ENCODE peak calls at places on chromosomes 2 and 18, in five cellular contexts. E is A549, P is body of pancreas, Q is OCI-LY7, R is lower lobe of right lung. U is an unnamed sample.

GRCh38 chr2:64371727-64372126 is 82.2 kb upstream of the LGALSL start:
- DNase-seq in E (no peak), P (no peak), Q (no peak), R (no peak), U (no peak)

GRCh38 chr2:7452110-7452851 is 535.1 kb downstream of the RNF144A start:
- DNase-seq in E (no peak), P (no peak), Q (no peak), R (no peak), U (no peak)

GRCh38 chr2:136381722-136382633 is 264.0 kb upstream of the CXCR4 start:
- DNase-seq in E (no peak), P (no peak), Q (peak; percentile 96), R (peak; percentile 54), U (no peak)

GRCh38 chr2:60507211-60507810 is 46.1 kb downstream of the BCL11A start:
- DNase-seq in E (no peak), P (peak; percentile 30), Q (peak; percentile 67), R (no peak), U (no peak)

GRCh38 chr18:58827886-58828285 is 36.8 kb upstream of the ZNF532 start:
- DNase-seq in E (no peak), P (no peak), Q (no peak), R (no peak), U (no peak)

GRCh38 chr18:37188016-37188791 is 359.3 kb downstream of the KIAA1328 start:
- DNase-seq in E (no peak), P (no peak), Q (no peak), R (no peak), U (no peak)

GRCh38 chr2:64273524-64274398 is 129.5 kb upstream of the PELI1 start:
- DNase-seq in E (no peak), P (peak; percentile 32), Q (no peak), R (no peak), U (peak; percentile 76)

GRCh38 chr18:9079863-9080528 is 22.5 kb upstream of the NDUFV2 start:
- DNase-seq in E (no peak), P (no peak), Q (no peak), R (no peak), U (no peak)

GRCh38 chr2:30208453-30208852 is 22.9 kb upstream of the LBH start:
- DNase-seq in E (peak; percentile 44), P (peak; percentile 71), Q (peak; percentile 62), R (no peak), U (peak; percentile 43)

GRCh38 chr2:50722828-50723227 is 309.1 kb downstream of the NRXN1 start:
- DNase-seq in E (no peak), P (no peak), Q (no peak), R (no peak), U (no peak)

GRCh38 chr2:105857076-105857740 is 112.5 kb downstream of the NCK2 start:
- DNase-seq in E (no peak), P (no peak), Q (no peak), R (no peak), U (no peak)

GRCh38 chr2:31219131-31219969 is 2.0 kb upstream of the CAPN14 start:
- DNase-seq in E (no peak), P (no peak), Q (peak; percentile 88), R (no peak), U (no peak)

GRCh38 chr2:195861821-195862220 is 204.8 kb downstream of the SLC39A10 start:
- DNase-seq in E (no peak), P (no peak), Q (no peak), R (no peak), U (no peak)

GRCh38 chr18:76488190-76488589 is 6.9 kb downstream of the ZNF516 start:
- DNase-seq in E (no peak), P (no peak), Q (no peak), R (no peak), U (no peak)

GRCh38 chr2:127606594-127607398 is 39.2 kb upstream of the GPR17 start:
- DNase-seq in E (no peak), P (no peak), Q (no peak), R (peak; percentile 23), U (no peak)

GRCh38 chr2:233966388-233966787 is 49.2 kb downstream of the TRPM8 start:
- DNase-seq in E (no peak), P (no peak), Q (no peak), R (no peak), U (no peak)

GRCh38 chr2:85914916-85915315 is 26.1 kb upstream of the ST3GAL5 start:
- DNase-seq in E (no peak), P (no peak), Q (no peak), R (no peak), U (no peak)

GRCh38 chr2:42888321-42888720 is 95.9 kb upstream of the HAAO start:
- DNase-seq in E (no peak), P (no peak), Q (no peak), R (no peak), U (no peak)

GRCh38 chr2:136077138-136077537 is 40.8 kb downstream of the CXCR4 start:
- DNase-seq in E (no peak), P (no peak), Q (no peak), R (no peak), U (no peak)

GRCh38 chr2:85368921-85369320 is 14.4 kb downstream of the ELMOD3 start:
- DNase-seq in E (no peak), P (no peak), Q (no peak), R (no peak), U (no peak)

GRCh38 chr2:55779459-55780421 is 86.1 kb upstream of the PNPT1 start:
- DNase-seq in E (peak; percentile 72), P (no peak), Q (no peak), R (no peak), U (peak; percentile 78)

GRCh38 chr18:51300912-51301311 is 103.4 kb upstream of the MEX3C start:
- DNase-seq in E (no peak), P (no peak), Q (no peak), R (no peak), U (no peak)

GRCh38 chr2:224882291-224883171 is 159.7 kb downstream of the DOCK10 start:
- DNase-seq in E (peak; percentile 31), P (no peak), Q (no peak), R (no peak), U (peak; percentile 73)

GRCh38 chr2:70712916-70713315 is 55.1 kb downstream of the ADD2 start:
- DNase-seq in E (no peak), P (no peak), Q (no peak), R (no peak), U (no peak)

GRCh38 chr2:121058852-121059558 is 226.0 kb downstream of the TFCP2L1 start:
- DNase-seq in E (no peak), P (peak; percentile 37), Q (no peak), R (no peak), U (no peak)

GRCh38 chr2:6846967-6847695 is 18.6 kb downstream of the CMPK2 start:
- DNase-seq in E (no peak), P (no peak), Q (no peak), R (no peak), U (no peak)

GRCh38 chr18:69789794-69790193 is 157.9 kb downstream of the CD226 start:
- DNase-seq in E (no peak), P (no peak), Q (no peak), R (no peak), U (no peak)

GRCh38 chr18:76687271-76688006 is 134.9 kb upstream of the ZNF236 start:
- DNase-seq in E (no peak), P (no peak), Q (no peak), R (no peak), U (no peak)

GRCh38 chr2:167190053-167190452 is 301.8 kb downstream of the XIRP2 start:
- DNase-seq in E (no peak), P (peak; percentile 64), Q (no peak), R (no peak), U (no peak)

GRCh38 chr2:207327513-207327912 is 161.8 kb upstream of the KLF7 start:
- DNase-seq in E (no peak), P (no peak), Q (no peak), R (no peak), U (no peak)

GRCh38 chr2:2845796-2846315 is 514.8 kb upstream of the MYT1L start:
- DNase-seq in E (no peak), P (no peak), Q (no peak), R (no peak), U (no peak)

GRCh38 chr18:42909095-42909494 is 206.4 kb downstream of the RIT2 start:
- DNase-seq in E (no peak), P (no peak), Q (no peak), R (no peak), U (no peak)

GRCh38 chr18:25136416-25137132 is 215.4 kb downstream of the ZNF521 start:
- DNase-seq in E (no peak), P (no peak), Q (no peak), R (no peak), U (no peak)

GRCh38 chr2:9885036-9885684 is 41.9 kb downstream of the TAF1B start:
- DNase-seq in E (no peak), P (no peak), Q (no peak), R (no peak), U (no peak)

DNA sequence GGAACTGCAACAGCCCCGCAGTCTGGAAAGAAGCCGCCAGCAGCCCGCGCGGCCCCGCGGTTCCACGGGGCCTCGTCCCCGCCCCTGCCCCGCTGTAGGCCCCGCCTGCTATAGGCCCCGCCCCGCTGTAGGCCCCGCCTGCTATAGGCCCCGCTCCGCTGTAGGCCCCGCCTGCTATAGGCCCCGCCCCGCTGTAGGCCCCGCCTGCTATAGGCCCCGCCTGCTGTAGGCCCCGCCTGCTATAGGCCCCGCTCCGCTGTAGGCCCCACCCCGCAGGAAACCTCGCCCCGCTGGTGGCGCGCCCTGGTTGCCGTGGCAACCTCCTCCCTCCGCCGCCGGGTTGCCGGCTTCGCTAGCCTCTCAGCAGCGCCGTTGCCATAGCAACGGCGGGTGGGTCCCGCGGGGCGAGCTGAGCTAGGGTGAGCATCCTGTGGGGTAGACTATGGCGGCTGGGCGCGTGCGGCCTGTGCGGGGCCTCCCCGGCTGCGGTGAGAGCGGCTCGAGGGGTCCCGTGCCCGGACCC is 12.2 kb upstream of the KIF1A start:
- DNase-seq in E (peak; percentile 81), P (peak; percentile 95), Q (peak; percentile 97), R (peak; percentile 92), U (peak; percentile 61)
- H3K4me3 ChIP-seq in E (peak overlapping the region; percentile 34), P (no peak overlapping the region), Q (peak overlapping the region; percentile 35), R (peak overlapping the region; percentile 32), U (no peak overlapping the region)

DNA sequence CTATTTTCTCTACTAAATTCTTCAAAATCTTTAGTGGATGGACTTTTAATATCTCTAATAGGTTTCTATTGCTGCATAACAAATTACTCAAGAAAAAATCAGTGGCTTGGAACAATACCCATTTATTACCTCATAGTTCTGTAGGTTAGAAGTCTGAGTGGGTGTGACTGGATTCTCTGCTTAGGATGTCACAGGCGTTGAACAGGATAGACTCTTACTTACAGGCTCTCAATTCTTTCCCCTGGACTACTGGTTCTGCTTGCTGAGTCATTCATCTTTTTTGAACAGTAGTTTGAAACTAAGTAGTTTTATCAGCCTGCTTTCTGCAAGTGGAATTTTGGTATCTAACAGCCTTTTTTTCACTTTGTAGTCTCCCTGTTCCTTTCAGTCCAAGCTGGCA is 265.4 kb downstream of the ZNF385B start:
- DNase-seq in E (no peak), P (no peak), Q (no peak), R (no peak), U (no peak)
- H3K4me3 ChIP-seq in E (no peak overlapping the region), P (no peak overlapping the region), Q (no peak overlapping the region), R (no peak overlapping the region), U (no peak overlapping the region)

DNA sequence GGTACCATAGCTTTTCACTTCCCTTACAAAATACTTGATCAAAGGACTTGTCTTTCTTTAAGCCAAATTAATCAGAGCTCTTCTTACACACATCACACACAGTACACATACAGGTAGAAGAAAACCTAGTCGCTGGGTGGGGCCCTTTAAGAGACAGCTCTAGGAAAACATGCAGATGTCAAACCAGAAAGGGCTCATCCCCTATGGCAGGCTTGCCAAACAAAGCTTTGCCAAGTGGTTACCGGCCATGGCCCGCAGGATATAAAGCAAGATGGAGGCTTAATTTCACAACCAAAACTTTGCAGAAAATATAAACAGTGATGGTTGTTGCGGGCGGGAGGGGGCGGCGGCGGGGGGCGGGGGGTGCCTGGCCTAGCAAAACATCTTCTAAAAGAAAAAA is 2156.0 kb upstream of the PIK3C3 start:
- DNase-seq in E (peak; percentile 2), P (no peak), Q (no peak), R (no peak), U (no peak)
- H3K4me3 ChIP-seq in E (peak overlapping the region; percentile 75), P (no peak overlapping the region), Q (no peak overlapping the region), R (no peak overlapping the region), U (peak overlapping the region; percentile 58)

GRCh38 chr2:44802409-44803099 is 138.9 kb upstream of the SIX3 start:
- DNase-seq in E (no peak), P (no peak), Q (no peak), R (no peak), U (no peak)
- H3K4me3 ChIP-seq in E (no peak overlapping the region), P (no peak overlapping the region), Q (no peak overlapping the region), R (peak overlapping the region; percentile 14), U (no peak overlapping the region)